ENCODE peak calls at places on chromosomes 3 and 15, in ten cellular contexts. E, F, Q, H, U, C, N, L, K and I are unnamed samples. For H3K4me1 and H3K36me3, the result is how much of the 10 kb centered on the place peaks cover.

GRCh38 chr15:81176291-81176893 is 20.3 kb upstream of the IL16 start:
- DNase-seq in Q (peak), K (peak), C (no peak), H (no peak), N (no peak), U (no peak), E (peak), F (no peak), L (peak), I (no peak)

GRCh38 chr3:61315874-61316273 is 64.6 kb upstream of the FHIT start:
- DNase-seq in L (peak), Q (no peak), U (no peak), E (no peak), N (no peak), C (no peak), K (peak), H (no peak), F (peak), I (no peak)

GRCh38 chr3:71585126-71585525 is 1.6 kb upstream of the FOXP1 start:
- DNase-seq in E (no peak), N (no peak), L (peak), U (no peak), H (no peak), F (no peak), K (no peak), Q (no peak), C (no peak), I (no peak)

GRCh38 chr3:78918361-78919020 is 849.3 kb downstream of the ROBO1 start:
- DNase-seq in E (no peak), L (peak), H (no peak), F (no peak), U (no peak), Q (no peak), C (no peak), K (no peak), N (peak), I (no peak)

GRCh38 chr3:27559835-27560234 is 75.7 kb upstream of the SLC4A7 start:
- DNase-seq in N (peak), E (peak), U (peak), H (no peak), Q (peak), K (peak), F (peak), C (no peak), L (peak), I (no peak)

GRCh38 chr3:160618363-160618762 is 53.0 kb upstream of the KPNA4 start:
- DNase-seq in N (no peak), F (peak), K (no peak), C (peak), H (no peak), U (no peak), L (no peak), E (no peak), Q (no peak), I (no peak)

GRCh38 chr3:42637001-42637400 is 16.5 kb upstream of the ZBTB47 start:
- DNase-seq in U (no peak), N (no peak), F (no peak), E (no peak), C (no peak), Q (no peak), L (no peak), H (no peak), K (no peak), I (no peak)

GRCh38 chr15:90039996-90040395 is 38.9 kb downstream of the ZNF710 start:
- DNase-seq in C (no peak), U (peak), F (no peak), N (no peak), Q (no peak), E (no peak), L (no peak), H (no peak), K (no peak), I (no peak)

DNA sequence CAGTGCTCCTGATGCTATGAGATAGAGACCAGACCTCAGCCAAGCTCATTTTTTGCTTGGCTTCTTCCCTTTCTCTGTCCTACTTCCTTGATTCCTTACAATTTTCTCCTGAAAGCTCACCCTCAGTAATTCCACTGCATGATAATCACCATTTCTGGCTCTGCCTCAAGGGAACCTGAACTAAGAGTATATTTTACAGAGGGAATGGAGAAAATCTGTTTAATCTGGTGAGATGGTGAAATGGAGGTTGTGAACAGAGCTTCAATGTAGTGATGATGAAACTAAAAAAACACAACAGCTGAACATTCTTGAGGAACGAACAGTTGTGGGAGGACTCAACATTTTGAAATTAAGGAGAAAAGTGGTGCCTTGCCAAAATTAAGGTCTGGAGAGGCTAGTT is 16.3 kb downstream of the HHLA2 start:
- DNase-seq in F (no peak), N (no peak), K (no peak), U (no peak), E (no peak), H (no peak), C (no peak), L (peak), Q (no peak), I (no peak)
- H3K4me1 ChIP-seq in F (under half), N (under half), K (under half), U (under half), E (under half), H (under half), C (under half), L (under half), Q (under half), I (under half)

GRCh38 chr15:96162322-96162721 is 168.2 kb upstream of the NR2F2 start:
- DNase-seq in H (no peak), U (no peak), E (no peak), L (no peak), K (no peak), C (peak), N (no peak), F (peak), Q (no peak), I (no peak)
- H3K27ac ChIP-seq in H (no peak), U (no peak), E (no peak), L (no peak), K (no peak), C (peak), N (no peak), F (no peak), Q (peak), I (peak)

GRCh38 chr3:123546133-123546755 is 38.6 kb downstream of the HACD2 start:
- DNase-seq in K (no peak), Q (no peak), C (no peak), U (no peak), E (no peak), N (peak), H (no peak), F (no peak), L (peak), I (no peak)

GRCh38 chr3:123547881-123548534 is 36.8 kb downstream of the HACD2 start:
- DNase-seq in F (no peak), C (no peak), U (peak), Q (peak), K (no peak), N (no peak), E (peak), H (no peak), L (no peak), I (no peak)

GRCh38 chr3:123552768-123553167 is 32.1 kb downstream of the HACD2 start:
- DNase-seq in L (no peak), E (no peak), H (no peak), U (no peak), Q (no peak), C (no peak), K (no peak), N (no peak), F (no peak), I (no peak)

DNA sequence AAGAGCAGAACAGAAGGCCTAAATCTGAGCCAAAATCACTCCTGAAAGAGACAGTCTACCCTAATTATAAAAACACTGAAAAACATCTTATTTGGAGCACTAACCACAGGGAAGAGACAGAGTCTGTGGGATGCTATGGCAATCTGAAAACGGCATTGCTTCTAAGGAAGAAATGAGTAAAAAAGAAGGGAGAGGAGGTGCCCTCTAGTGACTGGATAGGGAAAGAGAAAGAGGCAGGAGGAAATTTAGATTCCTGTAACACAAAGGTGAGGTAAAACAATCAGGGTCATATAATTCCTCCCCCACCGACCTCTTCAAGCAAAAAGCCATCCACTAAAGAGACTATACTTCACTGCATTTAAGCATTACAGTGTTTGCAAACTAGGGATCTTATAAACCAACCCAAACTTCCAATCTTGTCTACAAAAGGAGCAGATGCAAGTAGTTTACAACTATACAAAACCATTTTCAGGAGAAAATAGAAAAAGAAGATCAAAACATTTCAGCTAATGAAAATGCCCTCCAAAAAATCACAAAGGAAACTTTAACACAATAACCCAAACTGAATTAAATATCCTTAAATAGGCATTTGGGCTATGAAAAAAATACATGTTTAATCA is 32.6 kb downstream of the HACD2 start:
- DNase-seq in K (no peak), H (no peak), F (no peak), Q (no peak), E (no peak), N (no peak), L (peak), U (no peak), C (no peak), I (no peak)
- H3K36me3 ChIP-seq in K (under half), H (under half), F (under half), Q (under half), E (under half), N (under half), L (under half), U (under half), C (under half), I (under half)

GRCh38 chr3:50238549-50239026 is 2.6 kb downstream of the GNAI2 start:
- DNase-seq in U (peak), Q (peak), H (no peak), N (no peak), E (peak), L (peak), C (peak), K (peak), F (peak), I (peak)
- H3K4me1 ChIP-seq in U (under half), Q (under half), H (half or more), N (under half), E (half or more), L (under half), C (under half), K (half or more), F (under half), I (half or more)

DNA sequence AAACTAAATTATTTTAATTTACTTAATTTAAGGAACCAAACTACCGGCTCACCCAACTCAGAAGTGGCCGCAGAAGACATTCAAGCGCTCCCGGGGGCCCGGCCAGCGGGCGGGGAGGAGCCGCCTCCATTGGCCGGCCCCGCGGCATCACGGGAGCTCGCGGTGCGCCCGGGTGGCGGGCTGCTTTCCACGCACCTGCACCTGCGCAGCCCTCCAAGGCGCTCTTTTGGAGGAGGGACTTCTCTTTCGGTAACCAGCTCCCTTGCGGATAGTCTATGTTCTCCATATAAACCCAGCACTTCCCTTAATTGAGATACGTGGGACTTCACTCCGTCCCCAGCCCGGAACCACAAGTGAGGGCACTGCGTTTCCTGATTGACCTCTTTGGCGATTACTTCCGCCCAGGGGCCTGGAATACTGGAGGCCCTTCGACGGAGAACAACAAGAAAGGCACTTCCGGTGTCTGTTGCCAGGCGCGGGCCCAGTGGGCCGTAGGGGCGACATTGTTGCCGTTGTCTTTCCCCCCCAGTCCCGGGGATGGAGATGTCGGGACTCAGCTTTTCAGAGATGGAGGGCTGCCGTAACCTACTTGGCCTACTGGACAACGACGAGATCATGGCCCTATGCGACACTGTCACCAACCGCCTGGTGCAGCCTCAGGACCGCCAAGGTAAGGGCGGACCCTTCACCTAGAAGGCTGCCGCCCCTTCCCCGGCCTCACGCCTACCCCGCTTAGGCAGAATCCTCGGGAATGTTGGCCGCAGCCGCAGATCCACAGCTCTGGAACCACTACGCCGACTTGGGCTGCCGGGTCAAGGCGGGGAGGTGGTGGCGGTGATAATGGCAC is at the start of gene C3orf38:
- DNase-seq in N (peak), C (peak), L (peak), H (peak), Q (peak), U (peak), F (peak), K (peak), E (peak), I (peak)
- H3K27ac ChIP-seq in N (peak), C (peak), L (peak), H (peak), Q (peak), U (peak), F (peak), K (peak), E (peak), I (peak)

DNA sequence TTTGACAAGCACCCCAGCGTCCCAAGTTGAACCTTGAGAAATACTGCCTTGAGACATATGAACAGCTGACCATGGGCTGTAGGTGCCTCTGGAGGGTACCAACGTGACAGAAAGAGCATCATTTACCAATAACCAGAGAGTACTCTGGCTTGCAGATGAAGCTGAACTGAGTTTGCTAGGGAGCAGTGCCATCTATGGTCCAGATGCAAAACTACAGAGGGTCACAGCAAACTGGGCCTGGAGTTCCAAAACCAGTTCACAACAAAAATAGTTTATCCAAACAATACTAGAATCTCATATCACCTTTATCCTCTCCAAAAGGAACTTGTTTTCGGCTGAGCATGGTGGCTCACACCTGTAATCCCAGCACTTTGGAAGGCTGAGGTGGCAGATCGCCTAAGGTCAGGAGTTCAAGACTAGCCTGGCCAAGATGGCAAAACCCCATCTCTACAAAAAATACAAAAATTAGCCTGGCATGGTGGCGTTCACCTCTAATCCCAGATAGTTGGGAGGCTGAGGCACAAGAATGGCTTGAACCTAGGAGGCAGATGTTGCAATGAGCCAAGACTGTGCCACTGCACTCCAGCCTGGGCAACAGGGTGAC is 69.3 kb downstream of the CHAC1 start:
- DNase-seq in H (peak), N (peak), U (no peak), Q (peak), E (no peak), K (no peak), F (peak), L (peak), C (no peak), I (no peak)
- H3K36me3 ChIP-seq in H (under half), N (under half), U (under half), Q (under half), E (under half), K (half or more), F (under half), L (under half), C (under half), I (under half)

GRCh38 chr3:115787818-115788217 is 164.5 kb downstream of the GAP43 start:
- DNase-seq in C (no peak), F (no peak), E (no peak), L (no peak), N (no peak), H (no peak), K (no peak), U (no peak), Q (no peak), I (no peak)

GRCh38 chr3:115789480-115789879 is 166.2 kb downstream of the GAP43 start:
- DNase-seq in E (no peak), F (no peak), C (no peak), N (no peak), Q (no peak), U (no peak), L (no peak), K (no peak), H (no peak), I (no peak)

GRCh38 chr3:115792206-115792955 is 169.1 kb downstream of the GAP43 start:
- DNase-seq in F (peak), Q (no peak), H (no peak), L (peak), N (peak), K (no peak), C (no peak), U (no peak), E (no peak), I (no peak)

GRCh38 chr3:115788921-115789470 is 165.7 kb downstream of the GAP43 start:
- DNase-seq in E (no peak), L (peak), Q (no peak), U (no peak), N (peak), F (no peak), K (no peak), C (no peak), H (peak), I (no peak)

GRCh38 chr3:115790759-115791158 is 167.4 kb downstream of the GAP43 start:
- DNase-seq in N (peak), F (peak), U (peak), C (no peak), Q (no peak), K (no peak), E (no peak), H (peak), L (peak), I (no peak)
- H3K4me1 ChIP-seq in N (under half), F (under half), U (under half), C (under half), Q (under half), K (under half), E (under half), H (half or more), L (half or more), I (under half)

GRCh38 chr3:73452731-73453130 is 172.0 kb downstream of the PDZRN3 start:
- DNase-seq in K (no peak), N (no peak), E (no peak), C (no peak), F (no peak), L (no peak), U (no peak), Q (no peak), H (no peak), I (no peak)
- H3K27ac ChIP-seq in K (no peak), N (no peak), E (peak), C (no peak), F (no peak), L (no peak), U (no peak), Q (no peak), H (no peak), I (no peak)

GRCh38 chr3:2247249-2247648 is 148.6 kb downstream of the CNTN4 start:
- DNase-seq in E (no peak), N (no peak), L (no peak), F (no peak), U (no peak), Q (no peak), K (no peak), H (no peak), C (no peak), I (no peak)
- H3K36me3 ChIP-seq in E (under half), N (under half), L (under half), F (under half), U (under half), Q (under half), K (under half), H (under half), C (under half), I (under half)

GRCh38 chr3:66376568-66376967 is 124.3 kb downstream of the LRIG1 start:
- DNase-seq in U (no peak), L (peak), Q (no peak), K (no peak), E (no peak), F (peak), N (peak), H (peak), C (peak), I (no peak)

GRCh38 chr3:66379565-66379964 is 121.3 kb downstream of the LRIG1 start:
- DNase-seq in H (no peak), F (no peak), U (no peak), Q (no peak), L (no peak), E (peak), C (no peak), K (no peak), N (no peak), I (no peak)

GRCh38 chr3:66378256-66378655 is 122.6 kb downstream of the LRIG1 start:
- DNase-seq in U (no peak), H (peak), C (no peak), N (no peak), Q (no peak), F (no peak), E (peak), K (no peak), L (peak), I (no peak)

GRCh38 chr3:66380200-66380932 is 120.5 kb downstream of the LRIG1 start:
- DNase-seq in H (no peak), F (no peak), Q (no peak), E (peak), N (no peak), L (no peak), K (no peak), U (no peak), C (no peak), I (no peak)

GRCh38 chr3:66377800-66378199 is 123.0 kb downstream of the LRIG1 start:
- DNase-seq in E (no peak), K (no peak), U (no peak), C (no peak), H (no peak), N (no peak), F (no peak), Q (no peak), L (no peak), I (no peak)
- H3K4me1 ChIP-seq in E (under half), K (under half), U (under half), C (under half), H (under half), N (under half), F (under half), Q (under half), L (under half), I (under half)